ENCODE peak calls at places on chromosomes 3 and 15, in eight cellular contexts. L is Peyer's patch, B is ovary, H is uterus, E is COR-L47, J is midbrain, Q is GM03348, P is amniotic stem cell. I is an unnamed sample.

GRCh38 chr3:166713787-166714186 is 666.3 kb downstream of the ZBBX start:
- DNase-seq in Q (no peak), H (no peak), P (no peak), E (no peak), L (no peak), B (no peak), J (no peak), I (no peak)

GRCh38 chr15:96276438-96277210 is 53.9 kb upstream of the NR2F2 start:
- DNase-seq in P (peak; percentile 12), B (no peak), J (no peak), Q (peak; percentile 70), H (no peak), E (no peak), L (no peak), I (no peak)

GRCh38 chr15:40010681-40011080 is 28.3 kb downstream of the SRP14 start:
- DNase-seq in E (no peak), J (peak; percentile 29), H (no peak), P (no peak), Q (peak; percentile 67), B (no peak), L (no peak), I (no peak)

GRCh38 chr3:45219694-45220093 is 6.4 kb downstream of the TMEM158 start:
- DNase-seq in J (no peak), B (no peak), Q (no peak), L (no peak), E (no peak), P (no peak), H (no peak), I (no peak)

GRCh38 chr3:192916455-192917257 is 1.0 kb downstream of the MB21D2 start:
- DNase-seq in E (peak; percentile 83), L (peak; percentile 73), H (peak; percentile 61), J (peak; percentile 64), P (peak; percentile 77), B (peak; percentile 61), Q (peak; percentile 68), I (peak; percentile 57)

GRCh38 chr3:42751609-42752008 is 21.4 kb downstream of the CCDC13 start:
- DNase-seq in J (no peak), P (no peak), L (peak; percentile 42), B (no peak), H (peak; percentile 11), Q (peak; percentile 24), E (no peak), I (no peak)

GRCh38 chr3:23495507-23495906 is 292.4 kb downstream of the UBE2E2 start:
- DNase-seq in Q (peak; percentile 22), J (no peak), L (no peak), B (no peak), E (no peak), P (no peak), H (no peak), I (no peak)

GRCh38 chr15:52651868-52652267 is 27.3 kb downstream of the ATOSA start:
- DNase-seq in L (peak; percentile 70), P (peak; percentile 62), B (peak; percentile 65), J (peak; percentile 79), E (peak; percentile 78), H (peak; percentile 50), Q (peak; percentile 71), I (peak; percentile 96)

GRCh38 chr3:141849056-141849814 is 27.2 kb upstream of the ATP1B3 start:
- DNase-seq in B (no peak), E (no peak), H (no peak), L (no peak), Q (no peak), J (no peak), P (no peak), I (no peak)

GRCh38 chr15:43775411-43775965 is 1.3 kb downstream of the ELL3 start:
- DNase-seq in L (peak; percentile 92), Q (no peak), E (peak; percentile 82), P (no peak), H (peak; percentile 30), J (no peak), B (peak; percentile 51), I (peak; percentile 80)

GRCh38 chr3:127218457-127218922 is 25.6 kb downstream of the PRR23E start:
- DNase-seq in E (no peak), J (no peak), B (no peak), L (no peak), Q (no peak), H (no peak), P (no peak), I (no peak)

GRCh38 chr3:72120039-72120438 is 335.1 kb upstream of the PROK2 start:
- DNase-seq in P (no peak), B (no peak), H (no peak), Q (no peak), E (no peak), L (no peak), J (no peak), I (no peak)

GRCh38 chr3:71010731-71011455 is 572.6 kb downstream of the FOXP1 start:
- DNase-seq in B (no peak), P (no peak), J (no peak), E (no peak), L (no peak), H (no peak), Q (no peak), I (no peak)

GRCh38 chr3:182516597-182517336 is 276.5 kb upstream of the ATP11B start:
- DNase-seq in J (no peak), L (no peak), B (no peak), H (no peak), E (no peak), Q (no peak), P (no peak), I (no peak)

GRCh38 chr15:66389859-66390382 is 3.2 kb downstream of the MAP2K1 start:
- DNase-seq in L (no peak), J (no peak), B (no peak), Q (no peak), P (no peak), H (no peak), E (no peak), I (no peak)

GRCh38 chr3:151357461-151357850 is 27.1 kb downstream of the P2RY12 start:
- DNase-seq in E (no peak), P (no peak), L (no peak), J (no peak), Q (no peak), B (no peak), H (no peak), I (no peak)

GRCh38 chr3:109018828-109019227 is 65.1 kb upstream of the GUCA1C start:
- DNase-seq in L (no peak), J (no peak), P (no peak), E (no peak), B (no peak), H (no peak), Q (peak; percentile 11), I (no peak)

GRCh38 chr3:143010024-143010423 is 8.7 kb downstream of the U2SURP start:
- DNase-seq in B (no peak), H (no peak), E (no peak), J (no peak), Q (no peak), L (no peak), P (no peak), I (no peak)

GRCh38 chr3:24680214-24680967 is 185.7 kb upstream of the THRB start:
- DNase-seq in H (peak; percentile 64), E (no peak), P (no peak), L (peak; percentile 77), J (peak; percentile 42), Q (peak; percentile 35), B (peak; percentile 67), I (peak; percentile 37)

GRCh38 chr3:138845071-138845685 is 10.4 kb upstream of the PIK3CB start:
- DNase-seq in L (no peak), P (no peak), B (no peak), E (no peak), J (no peak), Q (no peak), H (no peak), I (peak; percentile 37)

GRCh38 chr3:32646761-32647160 is 38.2 kb upstream of the CNOT10 start:
- DNase-seq in Q (peak; percentile 6), L (no peak), J (no peak), B (no peak), H (no peak), E (no peak), P (peak; percentile 5), I (no peak)

GRCh38 chr3:72271215-72271614 is 486.3 kb upstream of the PROK2 start:
- DNase-seq in P (no peak), E (no peak), B (peak; percentile 45), Q (no peak), J (no peak), H (no peak), L (no peak), I (no peak)

GRCh38 chr15:65421360-65422215 is 1.2 kb downstream of the IGDCC4 start:
- DNase-seq in Q (no peak), P (peak; percentile 46), H (peak; percentile 54), L (no peak), E (no peak), J (peak; percentile 49), B (peak; percentile 75), I (peak; percentile 80)

GRCh38 chr15:66308526-66308925 is 15.2 kb downstream of the DIS3L start:
- DNase-seq in E (no peak), H (no peak), B (no peak), Q (no peak), P (no peak), J (no peak), L (no peak), I (no peak)

GRCh38 chr3:52880474-52880873 is 16.9 kb downstream of the STIMATE start:
- DNase-seq in Q (no peak), E (no peak), H (no peak), P (no peak), L (no peak), J (no peak), B (no peak), I (peak; percentile 57)

GRCh38 chr15:96243701-96244100 is 86.8 kb upstream of the NR2F2 start:
- DNase-seq in P (no peak), Q (no peak), J (no peak), H (no peak), L (no peak), E (no peak), B (no peak), I (no peak)

GRCh38 chr15:48858401-48858800 is 19.5 kb upstream of the EID1 start:
- DNase-seq in E (no peak), P (no peak), H (no peak), L (no peak), J (no peak), B (no peak), Q (peak; percentile 35), I (no peak)

GRCh38 chr3:31270010-31270409 is 262.7 kb upstream of the STT3B start:
- DNase-seq in H (no peak), E (no peak), L (no peak), J (no peak), P (no peak), Q (no peak), B (no peak), I (no peak)

GRCh38 chr15:92819312-92820232 is 80.6 kb upstream of the CHD2 start:
- DNase-seq in J (peak; percentile 76), B (no peak), L (no peak), H (no peak), Q (no peak), E (no peak), P (no peak), I (peak; percentile 67)

GRCh38 chr15:49168026-49168425 is 2.0 kb upstream of the GALK2 start:
- DNase-seq in B (no peak), E (no peak), Q (peak; percentile 29), J (no peak), H (no peak), L (no peak), P (no peak), I (no peak)

GRCh38 chr3:46930945-46931403 is 45.6 kb downstream of the CCDC12 start:
- DNase-seq in E (no peak), P (no peak), L (no peak), Q (no peak), H (no peak), J (no peak), B (no peak), I (no peak)

GRCh38 chr3:156579427-156579851 is 24.5 kb upstream of the SSR3 start:
- DNase-seq in L (no peak), Q (no peak), H (no peak), E (no peak), P (no peak), B (no peak), J (no peak), I (no peak)

I was measured in cerebellar cortex.